ENCODE peak calls at places on chromosome 18, in six cellular contexts. O, A, S, Z, W and X are unnamed samples.

GRCh38 chr18:76708036-76708726 is 114.2 kb upstream of the ZNF236 start:
- DNase-seq in Z (no peak), O (no peak), S (no peak), A (no peak), W (no peak), X (no peak)

GRCh38 chr18:5841518-5841917 is 53.8 kb downstream of the TMEM200C start:
- DNase-seq in O (no peak), Z (no peak), S (no peak), W (no peak), A (no peak), X (no peak)

GRCh38 chr18:57440331-57441101 is 5.3 kb downstream of the ONECUT2 start:
- DNase-seq in O (no peak), A (no peak), W (peak; percentile 41), Z (no peak), S (peak; percentile 68), X (peak; percentile 63)

GRCh38 chr18:31722369-31722957 is 38.1 kb upstream of the B4GALT6 start:
- DNase-seq in S (peak; percentile 81), Z (peak; percentile 92), A (peak; percentile 85), O (peak; percentile 34), W (peak; percentile 84), X (peak; percentile 87)

GRCh38 chr18:21904856-21905255 is 164.3 kb downstream of the MIB1 start:
- DNase-seq in S (no peak), A (peak; percentile 31), O (no peak), Z (peak; percentile 84), W (no peak), X (no peak)

GRCh38 chr18:63191413-63191812 is 128.2 kb downstream of the BCL2 start:
- DNase-seq in A (no peak), W (no peak), O (no peak), S (no peak), Z (no peak), X (no peak)

GRCh38 chr18:53093650-53094049 is 753.7 kb downstream of the DCC start:
- DNase-seq in W (no peak), A (no peak), O (no peak), Z (peak; percentile 18), S (no peak), X (no peak)

GRCh38 chr18:5693637-5694175 is 149.9 kb upstream of the EPB41L3 start:
- DNase-seq in A (peak; percentile 43), W (no peak), S (peak; percentile 9), Z (no peak), O (no peak), X (no peak)

GRCh38 chr18:57058734-57059133 is 88.2 kb upstream of the BOD1L2 start:
- DNase-seq in Z (no peak), A (no peak), W (no peak), O (no peak), S (no peak), X (no peak)

GRCh38 chr18:44411277-44411900 is 269.3 kb upstream of the SETBP1 start:
- DNase-seq in O (no peak), S (no peak), A (peak; percentile 7), Z (no peak), W (no peak), X (no peak)

GRCh38 chr18:8520266-8520665 is 89.0 kb upstream of the RAB12 start:
- DNase-seq in S (no peak), A (no peak), Z (no peak), O (no peak), W (no peak), X (no peak)

GRCh38 chr18:47873625-47874024 is 56.8 kb downstream of the SMAD2 start:
- DNase-seq in S (no peak), W (no peak), Z (peak; percentile 22), A (no peak), O (no peak), X (no peak)

GRCh38 chr18:69898241-69898861 is 49.3 kb downstream of the CD226 start:
- DNase-seq in S (no peak), A (no peak), O (no peak), Z (no peak), W (no peak), X (no peak)

GRCh38 chr18:69895081-69896047 is 52.3 kb downstream of the CD226 start:
- DNase-seq in A (no peak), W (no peak), Z (no peak), O (no peak), S (no peak), X (no peak)

GRCh38 chr18:69897397-69898108 is 50.1 kb downstream of the CD226 start:
- DNase-seq in W (no peak), A (no peak), O (no peak), Z (no peak), S (no peak), X (no peak)

GRCh38 chr18:69906765-69907164 is 40.9 kb downstream of the CD226 start:
- DNase-seq in W (no peak), Z (no peak), A (no peak), S (no peak), O (no peak), X (no peak)

GRCh38 chr18:69900941-69901340 is 46.7 kb downstream of the CD226 start:
- DNase-seq in O (no peak), S (no peak), W (no peak), A (no peak), Z (no peak), X (no peak)
- TF ChIP-seq CTCF in O (peak; percentile 37), S (peak; percentile 11), W (peak; percentile 45), A (peak; percentile 16), Z (no peak), X (peak; percentile 46)

GRCh38 chr18:25351773-25352628 is at the start of gene ZNF521:
- DNase-seq in A (peak; percentile 87), Z (peak; percentile 89), S (peak; percentile 96), O (peak; percentile 67), W (peak; percentile 88), X (peak; percentile 88)
- TF ChIP-seq CTCF in A (peak; percentile 53), Z (no peak), S (peak; percentile 37), O (no peak), W (peak; percentile 36), X (no peak)

GRCh38 chr18:36129300-36130038 is at the start of the genes ELP2 and SLC39A6:
- DNase-seq in W (peak; percentile 97), O (peak; percentile 92), Z (peak; percentile 98), A (peak; percentile 93), S (peak; percentile 98), X (peak; percentile 98)
- TF ChIP-seq CTCF in W (no peak), O (no peak), Z (no peak), A (no peak), S (no peak), X (no peak)

GRCh38 chr18:25123438-25124225 is 228.3 kb downstream of the ZNF521 start:
- DNase-seq in S (no peak), O (no peak), W (no peak), Z (no peak), A (no peak), X (no peak)

GRCh38 chr18:25125670-25126069 is 226.3 kb downstream of the ZNF521 start:
- DNase-seq in S (no peak), W (no peak), O (no peak), A (peak; percentile 69), Z (no peak), X (no peak)

GRCh38 chr18:25126751-25127150 is 225.2 kb downstream of the ZNF521 start:
- DNase-seq in O (no peak), Z (no peak), A (peak; percentile 17), W (no peak), S (no peak), X (no peak)

DNA sequence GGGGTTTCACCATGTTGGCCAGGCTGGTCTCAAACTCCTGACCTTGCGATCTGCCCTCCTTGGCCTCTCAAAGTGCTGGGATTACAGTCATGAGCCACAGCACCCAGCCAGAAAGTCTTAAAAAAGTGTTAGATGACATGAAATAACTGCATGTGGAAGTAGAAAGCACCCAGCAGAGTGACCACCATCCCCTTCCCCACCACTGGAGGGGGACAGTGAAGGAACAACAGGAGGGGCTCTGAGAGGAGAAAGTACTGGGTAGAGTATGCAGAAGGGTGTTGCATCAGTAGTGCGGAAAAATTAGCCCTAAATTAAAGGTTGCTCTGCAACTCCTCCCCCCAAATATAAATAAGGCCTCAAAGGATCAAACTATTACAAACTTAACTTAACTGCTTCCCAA is 230.5 kb downstream of the ZNF521 start:
- DNase-seq in Z (no peak), A (no peak), W (no peak), S (no peak), O (no peak), X (no peak)
- TF ChIP-seq CTCF in Z (no peak), A (no peak), W (no peak), S (no peak), O (no peak), X (no peak)

GRCh38 chr18:49949991-49950395 is 136.7 kb upstream of the ACAA2 start:
- DNase-seq in O (no peak), S (no peak), Z (no peak), W (no peak), A (no peak), X (no peak)
- TF ChIP-seq CTCF in O (no peak), S (no peak), Z (no peak), W (no peak), A (no peak), X (no peak)